ENCODE peak calls at places on chromosome 4, in nine cellular contexts. A is KBM-7; U is activated CD8-positive, alpha-beta memory T cell treated with anti-CD3 and anti-CD28 coated beads for 48 hours; G is PC-9; Q is SK-N-SH; M is nucleus accumbens; T is endodermal cell; O is heart right ventricle; L is iPS-NIHi11. C is an unnamed sample.

GRCh38 chr4:182155806-182156205 is 87.4 kb upstream of the TENM3 start:
- DNase-seq in A (no peak), U (no peak), G (no peak), Q (peak), M (no peak), T (no peak), O (no peak), L (no peak), C (no peak)

GRCh38 chr4:172153694-172154093 is 340.5 kb downstream of the GALNTL6 start:
- DNase-seq in A (no peak), U (no peak), G (no peak), Q (no peak), M (no peak), T (no peak), O (no peak), L (no peak), C (no peak)

GRCh38 chr4:53962516-53963225 is 101.7 kb downstream of the CHIC2 start:
- DNase-seq in A (no peak), U (no peak), G (no peak), Q (peak), M (no peak), T (no peak), O (no peak), L (no peak), C (no peak)

GRCh38 chr4:172962564-172963353 is 205.9 kb upstream of the GALNT7 start:
- DNase-seq in A (no peak), U (no peak), G (no peak), Q (no peak), M (no peak), T (no peak), O (no peak), L (no peak), C (no peak)

GRCh38 chr4:77931452-77932135 is 69.0 kb downstream of the MRPL1 start:
- DNase-seq in A (no peak), U (no peak), G (no peak), Q (no peak), M (no peak), T (no peak), O (no peak), L (no peak), C (no peak)

GRCh38 chr4:184794470-184794869 is 31.3 kb downstream of the ACSL1 start:
- DNase-seq in A (no peak), U (no peak), G (no peak), Q (no peak), M (no peak), T (no peak), O (no peak), L (no peak), C (no peak)

GRCh38 chr4:17376205-17376604 is 135.7 kb downstream of the QDPR start:
- DNase-seq in A (no peak), U (no peak), G (no peak), Q (no peak), M (no peak), T (no peak), O (no peak), L (no peak), C (no peak)

GRCh38 chr4:138910201-138910913 is 105.2 kb upstream of the NOCT start:
- DNase-seq in A (no peak), U (no peak), G (no peak), Q (peak), M (no peak), T (no peak), O (no peak), L (no peak), C (no peak)

GRCh38 chr4:73740353-73740778 is at the start of gene CXCL8:
- DNase-seq in A (peak), U (no peak), G (peak), Q (no peak), M (no peak), T (no peak), O (peak), L (no peak), C (peak)

GRCh38 chr4:2265113-2266110 is 3.5 kb upstream of the MXD4 start:
- DNase-seq in A (no peak), U (no peak), G (no peak), Q (no peak), M (no peak), T (no peak), O (no peak), L (no peak), C (peak)

GRCh38 chr4:108171541-108172230 is 3.0 kb upstream of the LEF1 start:
- DNase-seq in A (peak), U (peak), G (no peak), Q (peak), M (no peak), T (peak), O (no peak), L (peak), C (no peak)

GRCh38 chr4:87123241-87123640 is 97.2 kb downstream of the KLHL8 start:
- DNase-seq in A (no peak), U (no peak), G (no peak), Q (no peak), M (no peak), T (no peak), O (no peak), L (no peak), C (no peak)

GRCh38 chr4:80016506-80016905 is 56.5 kb downstream of the ANTXR2 start:
- DNase-seq in A (no peak), U (no peak), G (no peak), Q (no peak), M (no peak), T (no peak), O (no peak), L (no peak), C (no peak)

GRCh38 chr4:121373841-121374240 is 7.0 kb downstream of the QRFPR start:
- DNase-seq in A (no peak), U (no peak), G (no peak), Q (no peak), M (no peak), T (no peak), O (no peak), L (no peak), C (no peak)

GRCh38 chr4:1922826-1923225 is 51.6 kb downstream of the NSD2 start:
- DNase-seq in A (no peak), U (no peak), G (no peak), Q (no peak), M (no peak), T (no peak), O (no peak), L (no peak), C (no peak)

GRCh38 chr4:41505161-41505653 is 32.8 kb upstream of the LIMCH1 start:
- DNase-seq in A (no peak), U (no peak), G (no peak), Q (peak), M (no peak), T (no peak), O (no peak), L (no peak), C (no peak)

GRCh38 chr4:145739840-145740239 is 59.9 kb downstream of the C4orf51 start:
- DNase-seq in A (no peak), U (no peak), G (no peak), Q (no peak), M (no peak), T (no peak), O (no peak), L (no peak), C (no peak)

GRCh38 chr4:6137027-6137746 is 63.2 kb downstream of the JAKMIP1 start:
- DNase-seq in A (no peak), U (no peak), G (no peak), Q (no peak), M (no peak), T (peak), O (no peak), L (no peak), C (no peak)

GRCh38 chr4:84224522-84224921 is 274.6 kb downstream of the NKX6-1 start:
- DNase-seq in A (no peak), U (no peak), G (no peak), Q (no peak), M (no peak), T (no peak), O (no peak), L (peak), C (no peak)

GRCh38 chr4:25767877-25768475 is 94.8 kb downstream of the SEL1L3 start:
- DNase-seq in A (peak), U (no peak), G (no peak), Q (peak), M (no peak), T (peak), O (peak), L (peak), C (peak)

GRCh38 chr4:74203467-74203866 is 45.5 kb downstream of the MTHFD2L start:
- DNase-seq in A (no peak), U (no peak), G (no peak), Q (no peak), M (no peak), T (no peak), O (no peak), L (no peak), C (no peak)

GRCh38 chr4:128068927-128069326 is 7.8 kb downstream of the LARP1B start:
- DNase-seq in A (peak), U (no peak), G (no peak), Q (peak), M (no peak), T (peak), O (no peak), L (peak), C (no peak)

GRCh38 chr4:75696551-75696950 is 23.3 kb upstream of the G3BP2 start:
- DNase-seq in A (no peak), U (no peak), G (no peak), Q (no peak), M (no peak), T (no peak), O (no peak), L (no peak), C (no peak)

GRCh38 chr4:183404016-183404415 is 40.4 kb upstream of the CDKN2AIP start:
- DNase-seq in A (no peak), U (no peak), G (no peak), Q (peak), M (no peak), T (no peak), O (no peak), L (no peak), C (no peak)

GRCh38 chr4:5824635-5825034 is 68.3 kb downstream of the CRMP1 start:
- DNase-seq in A (peak), U (no peak), G (no peak), Q (peak), M (no peak), T (peak), O (no peak), L (peak), C (no peak)

GRCh38 chr4:82043809-82044137 is 330.0 kb downstream of the HNRNPD start:
- DNase-seq in A (no peak), U (no peak), G (no peak), Q (peak), M (no peak), T (no peak), O (no peak), L (no peak), C (no peak)

GRCh38 chr4:84697615-84698201 is 114.8 kb downstream of the CDS1 start:
- DNase-seq in A (no peak), U (no peak), G (no peak), Q (no peak), M (no peak), T (no peak), O (no peak), L (no peak), C (no peak)

GRCh38 chr4:10054571-10055041 is 33.3 kb upstream of the SLC2A9 start:
- DNase-seq in A (no peak), U (no peak), G (peak), Q (no peak), M (no peak), T (no peak), O (no peak), L (no peak), C (no peak)

GRCh38 chr4:151324449-151325319 is 721 bp downstream of the SH3D19 start:
- DNase-seq in A (no peak), U (peak), G (peak), Q (peak), M (no peak), T (peak), O (peak), L (peak), C (peak)

GRCh38 chr4:17103231-17103630 is 204.8 kb upstream of the LDB2 start:
- DNase-seq in A (no peak), U (no peak), G (no peak), Q (no peak), M (no peak), T (no peak), O (no peak), L (no peak), C (no peak)